ENCODE peak calls at places on chromosomes 12 and 14, in five cellular contexts. F is CD8-positive, alpha-beta T cell; G is spleen; B is transverse colon; J is cardiac muscle cell. K is an unnamed sample. For H3K4me1, the result is how much of the 10 kb centered on the place peaks cover.

GRCh38 chr12:27334052-27334720 is 1.6 kb downstream of the BMAL2 start:
- DNase-seq in J (no peak), G (no peak), F (no peak), B (no peak), K (no peak)

GRCh38 chr12:67517181-67517887 is 131.2 kb upstream of the DYRK2 start:
- DNase-seq in B (peak), J (peak), F (no peak), G (no peak), K (peak)

GRCh38 chr14:101072945-101073597 is 169.5 kb upstream of the RTL1 start:
- DNase-seq in F (peak), B (peak), J (peak), G (peak), K (peak)

GRCh38 chr14:89117017-89117416 is 292.6 kb downstream of the TTC8 start:
- DNase-seq in B (no peak), F (no peak), J (no peak), G (no peak), K (no peak)

GRCh38 chr14:41799817-41800216 is 193.1 kb downstream of the LRFN5 start:
- DNase-seq in J (no peak), G (no peak), F (no peak), B (no peak), K (no peak)

GRCh38 chr12:110555509-110556406 is 27.4 kb downstream of the PPTC7 start:
- DNase-seq in J (peak), F (no peak), G (no peak), B (no peak), K (no peak)

GRCh38 chr14:55579724-55580400 is at the start of gene KTN1:
- DNase-seq in J (peak), F (peak), G (peak), B (peak), K (peak)

GRCh38 chr14:51205486-51205885 is 34.6 kb upstream of the TMX1 start:
- DNase-seq in J (no peak), B (no peak), F (no peak), G (no peak), K (no peak)

DNA sequence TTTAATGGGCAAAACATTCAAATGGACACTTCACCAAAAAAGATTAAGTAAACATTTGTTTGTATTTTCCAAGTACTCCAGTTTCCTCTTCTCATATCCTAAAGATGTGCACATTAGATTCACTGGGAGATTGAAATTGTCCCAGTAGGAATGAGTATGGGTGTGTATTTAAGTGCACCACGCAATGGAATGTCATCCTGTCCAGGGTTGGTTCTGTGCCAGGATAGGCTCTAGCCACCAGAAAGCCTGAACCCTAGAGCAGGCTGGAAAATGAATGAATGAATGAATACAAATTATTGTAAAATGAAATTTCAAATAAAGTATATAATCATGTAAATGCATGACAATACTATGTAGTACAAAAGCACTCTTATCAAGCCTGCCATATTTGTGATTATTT is 14.0 kb downstream of the CEP83 start:
- DNase-seq in G (no peak), B (no peak), J (peak), F (no peak), K (no peak)
- H3K4me3 ChIP-seq in G (no peak), B (no peak), J (no peak), F (no peak), K (no peak)

GRCh38 chr12:6234906-6235305 is 34.7 kb downstream of the CD9 start:
- DNase-seq in B (no peak), G (no peak), J (no peak), F (no peak), K (no peak)
- H3K4me1 ChIP-seq in B (half or more), G (under half), J (under half), F (under half), K (half or more)

DNA sequence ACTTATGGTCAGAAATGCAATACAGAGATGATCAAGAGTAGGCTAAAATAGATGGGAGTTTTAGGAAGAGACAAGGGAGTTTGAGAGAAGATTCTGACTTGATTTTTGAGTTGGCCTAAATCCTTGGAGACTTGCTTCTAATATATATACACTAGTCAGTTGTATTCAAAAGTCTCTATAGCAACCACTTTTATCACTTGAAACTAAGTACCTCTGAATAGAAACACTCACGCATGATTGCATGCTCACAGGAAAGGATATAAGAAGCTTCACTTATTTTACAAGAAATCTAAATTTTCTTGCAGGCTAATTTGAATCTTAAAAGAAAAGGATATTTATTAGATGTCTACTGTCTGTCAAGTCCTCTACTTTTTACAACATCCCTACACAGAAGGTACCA is 316.8 kb downstream of the SNAPC1 start:
- DNase-seq in J (no peak), B (no peak), F (no peak), G (no peak), K (no peak)
- H3K4me3 ChIP-seq in J (no peak), B (no peak), F (no peak), G (no peak), K (no peak)

GRCh38 chr12:39368891-39369290 is 74.0 kb downstream of the KIF21A start:
- DNase-seq in B (no peak), J (no peak), G (no peak), F (no peak), K (no peak)

GRCh38 chr12:39375206-39375808 is 67.6 kb downstream of the KIF21A start:
- DNase-seq in B (no peak), J (no peak), F (no peak), G (no peak), K (no peak)

GRCh38 chr12:39372204-39372925 is 70.6 kb downstream of the KIF21A start:
- DNase-seq in J (no peak), G (no peak), F (no peak), B (no peak), K (no peak)

GRCh38 chr12:39369756-39370155 is 73.2 kb downstream of the KIF21A start:
- DNase-seq in G (no peak), J (no peak), B (no peak), F (no peak), K (no peak)

DNA sequence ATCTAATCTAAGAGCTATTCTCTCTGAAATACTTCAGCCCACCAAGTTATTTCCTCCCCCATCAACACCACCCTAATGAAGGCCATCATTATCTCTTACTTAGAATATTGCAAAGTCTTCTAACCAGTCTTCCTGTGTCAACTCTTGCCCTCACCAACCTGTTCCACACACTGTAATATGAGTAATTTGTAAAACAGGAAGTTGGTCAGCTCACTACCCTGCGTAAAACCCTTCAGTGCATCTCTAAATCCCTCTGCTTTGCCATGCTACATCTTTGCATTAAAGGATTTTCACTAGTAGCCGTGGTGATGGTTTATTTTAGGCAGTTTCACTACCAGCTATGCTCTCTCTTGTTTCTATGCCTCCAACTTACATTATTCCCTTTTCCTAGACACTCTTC is 70.0 kb downstream of the KIF21A start:
- DNase-seq in G (no peak), F (no peak), B (no peak), J (peak), K (no peak)
- H3K4me1 ChIP-seq in G (under half), F (under half), B (under half), J (under half), K (under half)

GRCh38 chr14:31966896-31967668 is 110.0 kb upstream of the ARHGAP5 start:
- DNase-seq in G (no peak), J (no peak), B (no peak), F (no peak), K (no peak)

GRCh38 chr14:31967669-31967975 is 109.5 kb upstream of the ARHGAP5 start:
- DNase-seq in J (no peak), B (no peak), G (no peak), F (no peak), K (no peak)

GRCh38 chr14:31964490-31964889 is 112.6 kb upstream of the ARHGAP5 start:
- DNase-seq in B (no peak), J (no peak), F (no peak), G (no peak), K (no peak)

GRCh38 chr14:31964979-31965734 is 111.9 kb upstream of the ARHGAP5 start:
- DNase-seq in F (no peak), G (peak), B (no peak), J (peak), K (peak)

DNA sequence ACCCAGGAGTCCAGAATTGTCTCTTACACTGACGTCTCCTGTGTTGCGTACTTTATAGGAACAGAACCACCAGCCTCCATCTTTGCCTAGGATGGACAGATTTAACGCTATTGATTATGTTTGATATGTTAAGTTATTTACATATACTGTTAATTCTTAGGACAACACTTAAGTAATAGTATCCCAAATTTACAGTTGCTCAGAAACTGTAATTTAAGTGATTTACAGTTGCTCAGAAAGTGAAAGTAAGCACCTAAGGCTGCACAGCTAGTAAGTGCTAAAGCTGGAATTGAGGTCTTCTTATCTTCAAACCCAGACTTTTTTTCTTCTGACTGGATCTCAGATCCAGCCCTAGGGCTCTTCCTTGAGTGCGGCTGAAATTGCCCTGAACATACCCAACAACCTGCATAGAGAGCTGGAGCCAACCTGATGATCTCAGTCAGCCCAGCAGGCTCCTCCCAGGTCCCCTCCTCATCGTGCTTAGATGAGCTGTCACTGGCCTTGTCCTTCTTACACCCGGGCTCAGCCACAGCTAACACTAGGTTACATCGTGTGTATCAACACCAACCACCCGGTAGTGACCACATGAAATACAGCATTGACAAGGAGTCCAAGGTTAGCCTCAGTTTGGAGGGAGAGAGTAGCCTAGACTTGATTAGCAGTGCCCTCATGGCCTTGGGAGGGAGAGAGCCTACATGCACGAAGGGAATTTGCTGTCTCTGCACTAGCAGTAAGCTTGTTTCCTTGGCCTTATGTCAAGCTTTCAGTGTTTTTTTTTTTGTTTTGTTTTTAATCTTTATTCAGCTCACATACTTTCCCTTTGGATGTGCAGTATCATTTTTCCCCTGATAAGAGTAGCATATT is 111.1 kb upstream of the ARHGAP5 start:
- DNase-seq in G (no peak), J (peak), B (no peak), F (no peak), K (peak)
- H3K4me3 ChIP-seq in G (no peak), J (no peak), B (no peak), F (no peak), K (no peak)

GRCh38 chr12:13175499-13175898 is 21.0 kb upstream of the EMP1 start:
- DNase-seq in F (no peak), J (no peak), G (no peak), B (no peak), K (no peak)

GRCh38 chr12:13170892-13171490 is 25.5 kb upstream of the EMP1 start:
- DNase-seq in G (no peak), F (no peak), B (no peak), J (no peak), K (no peak)

GRCh38 chr12:13171921-13172859 is 24.3 kb upstream of the EMP1 start:
- DNase-seq in B (peak), J (peak), G (no peak), F (no peak), K (peak)

GRCh38 chr12:13173537-13173936 is 23.0 kb upstream of the EMP1 start:
- DNase-seq in B (peak), G (no peak), J (peak), F (no peak), K (peak)

DNA sequence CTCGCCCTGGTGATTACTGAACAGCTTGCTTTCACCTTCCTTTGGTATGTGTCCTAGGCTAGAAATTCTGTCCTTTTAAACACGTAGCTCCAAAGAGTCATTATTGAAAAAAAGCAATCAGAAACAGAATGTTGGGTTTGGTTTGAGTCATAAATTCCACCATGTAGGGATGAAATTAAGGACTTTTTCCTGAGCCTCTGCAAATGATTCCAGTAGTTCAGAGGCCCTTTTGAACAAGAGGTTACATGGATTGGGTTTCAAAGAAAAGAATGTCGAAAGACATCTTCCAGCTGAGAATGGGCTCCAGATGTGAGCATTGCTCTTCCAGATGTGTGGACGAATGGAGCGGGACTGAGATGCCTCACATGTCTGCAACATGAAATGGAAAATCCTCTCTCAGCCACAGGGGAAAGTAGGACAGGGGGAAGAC is 23.5 kb upstream of the EMP1 start:
- DNase-seq in G (no peak), B (no peak), F (no peak), J (peak), K (no peak)
- H3K4me1 ChIP-seq in G (under half), B (under half), F (under half), J (under half), K (under half)

GRCh38 chr12:44816446-44817017 is 59.6 kb downstream of the NELL2 start:
- DNase-seq in G (no peak), B (no peak), J (no peak), F (no peak), K (no peak)

GRCh38 chr12:44817687-44818086 is 58.4 kb downstream of the NELL2 start:
- DNase-seq in F (no peak), J (no peak), G (no peak), B (no peak), K (no peak)

DNA sequence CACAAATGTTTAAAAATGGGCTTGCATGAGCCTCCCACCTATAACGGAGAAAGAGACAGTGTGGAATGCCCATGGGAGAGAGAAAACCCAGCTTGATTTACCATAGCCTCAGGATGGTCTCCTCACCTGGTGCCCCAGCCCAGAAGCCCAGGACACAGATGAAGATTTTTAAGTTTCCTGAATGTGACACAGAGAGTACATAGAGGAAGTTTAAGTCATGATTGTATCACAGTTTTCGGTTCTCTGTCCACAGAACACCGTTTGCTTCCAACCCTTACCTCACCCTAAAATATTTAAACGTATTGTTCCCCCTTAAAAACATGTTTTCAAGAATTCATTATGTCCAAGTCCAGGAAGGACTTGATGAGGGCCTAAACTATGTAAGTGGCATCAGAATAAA is 56.2 kb downstream of the NELL2 start:
- DNase-seq in F (no peak), G (no peak), J (no peak), B (no peak), K (no peak)
- H3K4me3 ChIP-seq in F (no peak), G (no peak), J (no peak), B (no peak), K (no peak)